ENCODE peak calls at places on chromosomes 11 and 22, in six cellular contexts. One of them, this sample, is unnamed.

GRCh38 chr22:22913989-22914388 is 26.4 kb downstream of the IGLL5 start:
- DNase-seq in heart right ventricle: no peak
- DNase-seq in B cell: peak; percentile 65
- DNase-seq in pancreas: no peak
- DNase-seq in fibroblast of lung: no peak
- DNase-seq in AG04449: no peak
- DNase-seq in this sample: no peak

GRCh38 chr11:83158474-83158786 is 1.5 kb downstream of the PCF11 start:
- DNase-seq in heart right ventricle: no peak
- DNase-seq in B cell: no peak
- DNase-seq in pancreas: no peak
- DNase-seq in fibroblast of lung: no peak
- DNase-seq in AG04449: no peak
- DNase-seq in this sample: no peak

GRCh38 chr22:44952863-44953790 is 56.7 kb downstream of the PHF21B start:
- DNase-seq in heart right ventricle: no peak
- DNase-seq in B cell: no peak
- DNase-seq in pancreas: no peak
- DNase-seq in fibroblast of lung: no peak
- DNase-seq in AG04449: no peak
- DNase-seq in this sample: no peak

GRCh38 chr11:44057340-44057739 is 8.7 kb upstream of the ACCS start:
- DNase-seq in heart right ventricle: no peak
- DNase-seq in B cell: no peak
- DNase-seq in pancreas: no peak
- DNase-seq in fibroblast of lung: no peak
- DNase-seq in AG04449: no peak
- DNase-seq in this sample: no peak

GRCh38 chr11:114273071-114273470 is 23.1 kb upstream of the NNMT start:
- DNase-seq in heart right ventricle: no peak
- DNase-seq in B cell: no peak
- DNase-seq in pancreas: no peak
- DNase-seq in fibroblast of lung: no peak
- DNase-seq in AG04449: no peak
- DNase-seq in this sample: no peak

GRCh38 chr22:19823638-19824196 is 31.0 kb downstream of the GNB1L start:
- DNase-seq in heart right ventricle: no peak
- DNase-seq in B cell: no peak
- DNase-seq in pancreas: no peak
- DNase-seq in fibroblast of lung: no peak
- DNase-seq in AG04449: no peak
- DNase-seq in this sample: no peak

GRCh38 chr11:93614111-93614784 is 47.2 kb upstream of the CEP295 start:
- DNase-seq in heart right ventricle: no peak
- DNase-seq in B cell: no peak
- DNase-seq in pancreas: no peak
- DNase-seq in fibroblast of lung: no peak
- DNase-seq in AG04449: no peak
- DNase-seq in this sample: no peak

GRCh38 chr11:46903846-46904245 is 14.5 kb downstream of the LRP4 start:
- DNase-seq in heart right ventricle: no peak
- DNase-seq in B cell: no peak
- DNase-seq in pancreas: no peak
- DNase-seq in fibroblast of lung: no peak
- DNase-seq in AG04449: no peak
- DNase-seq in this sample: no peak

GRCh38 chr11:73230931-73231330 is 12.8 kb downstream of the P2RY2 start:
- DNase-seq in heart right ventricle: no peak
- DNase-seq in B cell: no peak
- DNase-seq in pancreas: no peak
- DNase-seq in fibroblast of lung: no peak
- DNase-seq in AG04449: no peak
- DNase-seq in this sample: no peak

GRCh38 chr22:41621911-41622179 is 750 bp downstream of the XRCC6 start:
- DNase-seq in heart right ventricle: no peak
- DNase-seq in B cell: no peak
- DNase-seq in pancreas: no peak
- DNase-seq in fibroblast of lung: no peak
- DNase-seq in AG04449: no peak
- DNase-seq in this sample: no peak

GRCh38 chr22:41240377-41241132 is at the start of gene CHADL:
- DNase-seq in heart right ventricle: no peak
- DNase-seq in B cell: no peak
- DNase-seq in pancreas: no peak
- DNase-seq in fibroblast of lung: no peak
- DNase-seq in AG04449: no peak
- DNase-seq in this sample: no peak

GRCh38 chr11:74696932-74697687 is 34.1 kb downstream of the CHRDL2 start:
- DNase-seq in heart right ventricle: peak; percentile 87
- DNase-seq in B cell: no peak
- DNase-seq in pancreas: peak; percentile 77
- DNase-seq in fibroblast of lung: peak; percentile 93
- DNase-seq in AG04449: peak; percentile 89
- DNase-seq in this sample: peak; percentile 47

GRCh38 chr11:120512727-120513435 is 1.3 kb downstream of the GRIK4 start:
- DNase-seq in heart right ventricle: no peak
- DNase-seq in B cell: no peak
- DNase-seq in pancreas: no peak
- DNase-seq in fibroblast of lung: no peak
- DNase-seq in AG04449: no peak
- DNase-seq in this sample: no peak

GRCh38 chr22:40345271-40345670 is 1.0 kb upstream of the ADSL start:
- DNase-seq in heart right ventricle: no peak
- DNase-seq in B cell: no peak
- DNase-seq in pancreas: no peak
- DNase-seq in fibroblast of lung: peak; percentile 52
- DNase-seq in AG04449: no peak
- DNase-seq in this sample: no peak

GRCh38 chr11:77402218-77402556 is 71.7 kb downstream of the PAK1 start:
- DNase-seq in heart right ventricle: no peak
- DNase-seq in B cell: no peak
- DNase-seq in pancreas: no peak
- DNase-seq in fibroblast of lung: no peak
- DNase-seq in AG04449: no peak
- DNase-seq in this sample: no peak

GRCh38 chr22:49350441-49351121 is 477.1 kb downstream of the BRD1 start:
- DNase-seq in heart right ventricle: no peak
- DNase-seq in B cell: no peak
- DNase-seq in pancreas: no peak
- DNase-seq in fibroblast of lung: no peak
- DNase-seq in AG04449: no peak
- DNase-seq in this sample: no peak
- TF ChIP-seq CTCF in heart right ventricle: no peak
- TF ChIP-seq CTCF in B cell: no peak
- TF ChIP-seq CTCF in pancreas: no peak
- TF ChIP-seq CTCF in fibroblast of lung: no peak
- TF ChIP-seq CTCF in AG04449: no peak
- TF ChIP-seq CTCF in this sample: no peak

GRCh38 chr22:29459773-29460172 is 20.2 kb upstream of the NEFH start:
- DNase-seq in heart right ventricle: no peak
- DNase-seq in B cell: no peak
- DNase-seq in pancreas: no peak
- DNase-seq in fibroblast of lung: no peak
- DNase-seq in AG04449: no peak
- DNase-seq in this sample: no peak

GRCh38 chr22:29458551-29458950 is 20.2 kb downstream of the RFPL1 start:
- DNase-seq in heart right ventricle: no peak
- DNase-seq in B cell: no peak
- DNase-seq in pancreas: no peak
- DNase-seq in fibroblast of lung: no peak
- DNase-seq in AG04449: no peak
- DNase-seq in this sample: no peak

GRCh38 chr22:29461263-29461662 is 18.8 kb upstream of the NEFH start:
- DNase-seq in heart right ventricle: no peak
- DNase-seq in B cell: no peak
- DNase-seq in pancreas: no peak
- DNase-seq in fibroblast of lung: no peak
- DNase-seq in AG04449: no peak
- DNase-seq in this sample: no peak

GRCh38 chr22:29464581-29464980 is 15.4 kb upstream of the NEFH start:
- DNase-seq in heart right ventricle: no peak
- DNase-seq in B cell: no peak
- DNase-seq in pancreas: no peak
- DNase-seq in fibroblast of lung: no peak
- DNase-seq in AG04449: no peak
- DNase-seq in this sample: no peak

GRCh38 chr22:29463487-29464088 is 16.4 kb upstream of the NEFH start:
- DNase-seq in heart right ventricle: no peak
- DNase-seq in B cell: no peak
- DNase-seq in pancreas: no peak
- DNase-seq in fibroblast of lung: no peak
- DNase-seq in AG04449: no peak
- DNase-seq in this sample: no peak
- TF ChIP-seq CTCF in heart right ventricle: no peak
- TF ChIP-seq CTCF in B cell: no peak
- TF ChIP-seq CTCF in pancreas: no peak
- TF ChIP-seq CTCF in fibroblast of lung: no peak
- TF ChIP-seq CTCF in AG04449: no peak
- TF ChIP-seq CTCF in this sample: no peak

GRCh38 chr22:34946339-34946985 is 119.5 kb upstream of the ISX start:
- DNase-seq in heart right ventricle: no peak
- DNase-seq in B cell: no peak
- DNase-seq in pancreas: no peak
- DNase-seq in fibroblast of lung: peak; percentile 41
- DNase-seq in AG04449: no peak
- DNase-seq in this sample: no peak

GRCh38 chr22:34943830-34944229 is 122.1 kb upstream of the ISX start:
- DNase-seq in heart right ventricle: no peak
- DNase-seq in B cell: no peak
- DNase-seq in pancreas: no peak
- DNase-seq in fibroblast of lung: no peak
- DNase-seq in AG04449: no peak
- DNase-seq in this sample: no peak
- TF ChIP-seq CTCF in heart right ventricle: no peak
- TF ChIP-seq CTCF in B cell: no peak
- TF ChIP-seq CTCF in pancreas: no peak
- TF ChIP-seq CTCF in fibroblast of lung: no peak
- TF ChIP-seq CTCF in AG04449: no peak
- TF ChIP-seq CTCF in this sample: no peak

GRCh38 chr11:56521955-56522354 is 21.1 kb downstream of the OR5M11 start:
- DNase-seq in heart right ventricle: no peak
- DNase-seq in B cell: no peak
- DNase-seq in pancreas: no peak
- DNase-seq in fibroblast of lung: no peak
- DNase-seq in AG04449: no peak
- DNase-seq in this sample: no peak
- TF ChIP-seq CTCF in heart right ventricle: no peak
- TF ChIP-seq CTCF in B cell: no peak
- TF ChIP-seq CTCF in pancreas: no peak
- TF ChIP-seq CTCF in fibroblast of lung: no peak
- TF ChIP-seq CTCF in AG04449: no peak
- TF ChIP-seq CTCF in this sample: peak; percentile 37

This sample was measured in HFFc6.